ENCODE peak calls at places on chromosomes 2 and 18, in nine cellular contexts. T, M, R, G, Z, Q, N, K and V are unnamed samples.

GRCh38 chr2:156242874-156243273 is 89.6 kb downstream of the NR4A2 start:
- DNase-seq in T (no peak), M (no peak), R (no peak), G (no peak), Z (no peak), Q (no peak), N (no peak), K (no peak), V (no peak)

GRCh38 chr18:6022840-6023239 is 127.5 kb upstream of the TMEM200C start:
- DNase-seq in T (peak), M (no peak), R (no peak), G (no peak), Z (no peak), Q (no peak), N (no peak), K (no peak), V (no peak)

GRCh38 chr18:23468753-23469459 is 15.8 kb downstream of the RIOK3 start:
- DNase-seq in T (no peak), M (no peak), R (no peak), G (no peak), Z (no peak), Q (no peak), N (no peak), K (no peak), V (no peak)

GRCh38 chr18:58189008-58189407 is 145.0 kb downstream of the NEDD4L start:
- DNase-seq in T (no peak), M (no peak), R (no peak), G (no peak), Z (no peak), Q (no peak), N (no peak), K (no peak), V (no peak)

GRCh38 chr2:95041824-95042442 is 16.4 kb downstream of the MAL start:
- DNase-seq in T (no peak), M (no peak), R (no peak), G (no peak), Z (no peak), Q (no peak), N (no peak), K (no peak), V (no peak)

GRCh38 chr2:165778653-165779451 is 15.2 kb downstream of the GALNT3 start:
- DNase-seq in T (no peak), M (no peak), R (peak), G (no peak), Z (peak), Q (no peak), N (no peak), K (no peak), V (no peak)

GRCh38 chr2:30336978-30337841 is 105.9 kb downstream of the LBH start:
- DNase-seq in T (no peak), M (no peak), R (no peak), G (peak), Z (no peak), Q (peak), N (no peak), K (peak), V (no peak)

GRCh38 chr18:48734460-48734859 is 195.6 kb downstream of the CTIF start:
- DNase-seq in T (no peak), M (no peak), R (no peak), G (no peak), Z (peak), Q (no peak), N (no peak), K (no peak), V (no peak)

GRCh38 chr2:187526776-187527175 is 27.5 kb downstream of the TFPI start:
- DNase-seq in T (no peak), M (no peak), R (no peak), G (no peak), Z (no peak), Q (peak), N (no peak), K (no peak), V (no peak)

GRCh38 chr2:86621290-86621943 is 2.2 kb downstream of the RNF103 start:
- DNase-seq in T (peak), M (no peak), R (no peak), G (no peak), Z (peak), Q (no peak), N (no peak), K (no peak), V (no peak)

GRCh38 chr2:11647834-11648600 is 22.0 kb downstream of the NTSR2 start:
- DNase-seq in T (peak), M (no peak), R (no peak), G (no peak), Z (peak), Q (peak), N (no peak), K (no peak), V (no peak)

GRCh38 chr2:25286723-25287483 is 54.8 kb downstream of the DNMT3A start:
- DNase-seq in T (no peak), M (no peak), R (no peak), G (no peak), Z (no peak), Q (no peak), N (no peak), K (no peak), V (no peak)

GRCh38 chr18:59699750-59700534 is 2.7 kb upstream of the CCBE1 start:
- DNase-seq in T (no peak), M (no peak), R (no peak), G (no peak), Z (no peak), Q (no peak), N (no peak), K (no peak), V (no peak)

GRCh38 chr2:127576433-127577207 is 41.1 kb downstream of the MYO7B start:
- DNase-seq in T (peak), M (peak), R (no peak), G (peak), Z (peak), Q (peak), N (no peak), K (no peak), V (peak)

GRCh38 chr18:22523481-22523880 is 105.8 kb upstream of the CTAGE1 start:
- DNase-seq in T (no peak), M (no peak), R (no peak), G (no peak), Z (no peak), Q (no peak), N (no peak), K (no peak), V (no peak)

GRCh38 chr2:117170897-117171296 is 643.6 kb upstream of the DDX18 start:
- DNase-seq in T (no peak), M (no peak), R (no peak), G (no peak), Z (no peak), Q (no peak), N (no peak), K (no peak), V (no peak)